ENCODE peak calls at places on chromosome 7, in eight cellular contexts. One of them, this sample, is unnamed.

GRCh38 chr7:24372973-24373372 is 89.0 kb downstream of the NPY start:
- DNase-seq in cardiac muscle cell: no peak
- DNase-seq in CD8-positive, alpha-beta memory T cell: no peak
- DNase-seq in LHCN-M2: no peak
- DNase-seq in DMS53: no peak
- DNase-seq in 8988T: no peak
- DNase-seq in suprapubic skin: no peak
- DNase-seq in naive thymus-derived CD4-positive, alpha-beta T cell: no peak
- DNase-seq in this sample: no peak

GRCh38 chr7:46485481-46486065 is 564.5 kb upstream of the IGFBP3 start:
- DNase-seq in naive thymus-derived CD4-positive, alpha-beta T cell: no peak
- DNase-seq in LHCN-M2: peak
- DNase-seq in cardiac muscle cell: no peak
- DNase-seq in DMS53: no peak
- DNase-seq in CD8-positive, alpha-beta memory T cell: no peak
- DNase-seq in suprapubic skin: no peak
- DNase-seq in 8988T: no peak
- DNase-seq in this sample: no peak

GRCh38 chr7:129828989-129829676 is 123.6 kb downstream of the UBE2H start:
- DNase-seq in cardiac muscle cell: peak
- DNase-seq in suprapubic skin: no peak
- DNase-seq in LHCN-M2: peak
- DNase-seq in 8988T: no peak
- DNase-seq in naive thymus-derived CD4-positive, alpha-beta T cell: no peak
- DNase-seq in CD8-positive, alpha-beta memory T cell: no peak
- DNase-seq in DMS53: peak
- DNase-seq in this sample: peak

GRCh38 chr7:97107192-97107800 is 10.2 kb upstream of the SDHAF3 start:
- DNase-seq in suprapubic skin: no peak
- DNase-seq in cardiac muscle cell: no peak
- DNase-seq in naive thymus-derived CD4-positive, alpha-beta T cell: no peak
- DNase-seq in CD8-positive, alpha-beta memory T cell: no peak
- DNase-seq in DMS53: no peak
- DNase-seq in 8988T: no peak
- DNase-seq in LHCN-M2: peak
- DNase-seq in this sample: no peak

GRCh38 chr7:73707045-73707631 is 12.3 kb downstream of the STX1A start:
- DNase-seq in LHCN-M2: no peak
- DNase-seq in 8988T: no peak
- DNase-seq in suprapubic skin: no peak
- DNase-seq in DMS53: peak
- DNase-seq in cardiac muscle cell: no peak
- DNase-seq in CD8-positive, alpha-beta memory T cell: no peak
- DNase-seq in naive thymus-derived CD4-positive, alpha-beta T cell: no peak
- DNase-seq in this sample: no peak

GRCh38 chr7:73978681-73979563 is 49.1 kb upstream of the ELN start:
- DNase-seq in suprapubic skin: peak
- DNase-seq in cardiac muscle cell: peak
- DNase-seq in naive thymus-derived CD4-positive, alpha-beta T cell: no peak
- DNase-seq in 8988T: peak
- DNase-seq in DMS53: peak
- DNase-seq in LHCN-M2: peak
- DNase-seq in CD8-positive, alpha-beta memory T cell: no peak
- DNase-seq in this sample: no peak

GRCh38 chr7:29606287-29606721 is 42.7 kb downstream of the PRR15 start:
- DNase-seq in LHCN-M2: peak
- DNase-seq in CD8-positive, alpha-beta memory T cell: no peak
- DNase-seq in cardiac muscle cell: peak
- DNase-seq in 8988T: no peak
- DNase-seq in DMS53: peak
- DNase-seq in naive thymus-derived CD4-positive, alpha-beta T cell: no peak
- DNase-seq in suprapubic skin: no peak
- DNase-seq in this sample: no peak

GRCh38 chr7:26648429-26649015 is 215.9 kb downstream of the SKAP2 start:
- DNase-seq in 8988T: no peak
- DNase-seq in cardiac muscle cell: no peak
- DNase-seq in LHCN-M2: peak
- DNase-seq in suprapubic skin: no peak
- DNase-seq in naive thymus-derived CD4-positive, alpha-beta T cell: no peak
- DNase-seq in DMS53: no peak
- DNase-seq in CD8-positive, alpha-beta memory T cell: no peak
- DNase-seq in this sample: no peak

GRCh38 chr7:107694395-107694794 is 33.8 kb downstream of the SLC26A4 start:
- DNase-seq in 8988T: no peak
- DNase-seq in suprapubic skin: no peak
- DNase-seq in naive thymus-derived CD4-positive, alpha-beta T cell: no peak
- DNase-seq in LHCN-M2: peak
- DNase-seq in DMS53: no peak
- DNase-seq in cardiac muscle cell: no peak
- DNase-seq in CD8-positive, alpha-beta memory T cell: no peak
- DNase-seq in this sample: no peak

GRCh38 chr7:139095194-139095659 is 14.3 kb downstream of the ZC3HAV1 start:
- DNase-seq in 8988T: no peak
- DNase-seq in suprapubic skin: no peak
- DNase-seq in DMS53: no peak
- DNase-seq in LHCN-M2: no peak
- DNase-seq in cardiac muscle cell: no peak
- DNase-seq in naive thymus-derived CD4-positive, alpha-beta T cell: peak
- DNase-seq in CD8-positive, alpha-beta memory T cell: peak
- DNase-seq in this sample: no peak

GRCh38 chr7:155358066-155358947 is 60.6 kb downstream of the INSIG1 start:
- DNase-seq in suprapubic skin: peak
- DNase-seq in LHCN-M2: no peak
- DNase-seq in CD8-positive, alpha-beta memory T cell: no peak
- DNase-seq in cardiac muscle cell: no peak
- DNase-seq in DMS53: no peak
- DNase-seq in 8988T: no peak
- DNase-seq in naive thymus-derived CD4-positive, alpha-beta T cell: no peak
- DNase-seq in this sample: no peak

GRCh38 chr7:116438274-116438673 is 61.3 kb upstream of the CAV2 start:
- DNase-seq in suprapubic skin: no peak
- DNase-seq in DMS53: peak
- DNase-seq in LHCN-M2: peak
- DNase-seq in naive thymus-derived CD4-positive, alpha-beta T cell: no peak
- DNase-seq in CD8-positive, alpha-beta memory T cell: no peak
- DNase-seq in 8988T: no peak
- DNase-seq in cardiac muscle cell: no peak
- DNase-seq in this sample: no peak

GRCh38 chr7:11021468-11021867 is 47.8 kb downstream of the PHF14 start:
- DNase-seq in LHCN-M2: peak
- DNase-seq in DMS53: no peak
- DNase-seq in 8988T: no peak
- DNase-seq in suprapubic skin: no peak
- DNase-seq in naive thymus-derived CD4-positive, alpha-beta T cell: no peak
- DNase-seq in CD8-positive, alpha-beta memory T cell: no peak
- DNase-seq in cardiac muscle cell: no peak
- DNase-seq in this sample: no peak

GRCh38 chr7:20323587-20323986 is 7.1 kb upstream of the ITGB8 start:
- DNase-seq in cardiac muscle cell: no peak
- DNase-seq in naive thymus-derived CD4-positive, alpha-beta T cell: no peak
- DNase-seq in DMS53: no peak
- DNase-seq in 8988T: no peak
- DNase-seq in CD8-positive, alpha-beta memory T cell: no peak
- DNase-seq in suprapubic skin: no peak
- DNase-seq in LHCN-M2: no peak
- DNase-seq in this sample: no peak

GRCh38 chr7:490461-491291 is 29.0 kb downstream of the PDGFA start:
- DNase-seq in DMS53: no peak
- DNase-seq in suprapubic skin: peak
- DNase-seq in LHCN-M2: peak
- DNase-seq in cardiac muscle cell: no peak
- DNase-seq in CD8-positive, alpha-beta memory T cell: no peak
- DNase-seq in 8988T: no peak
- DNase-seq in naive thymus-derived CD4-positive, alpha-beta T cell: no peak
- DNase-seq in this sample: no peak

GRCh38 chr7:2143981-2144595 is 88.7 kb downstream of the MAD1L1 start:
- DNase-seq in naive thymus-derived CD4-positive, alpha-beta T cell: no peak
- DNase-seq in DMS53: no peak
- DNase-seq in 8988T: no peak
- DNase-seq in cardiac muscle cell: no peak
- DNase-seq in LHCN-M2: no peak
- DNase-seq in suprapubic skin: no peak
- DNase-seq in CD8-positive, alpha-beta memory T cell: no peak
- DNase-seq in this sample: no peak

GRCh38 chr7:17986826-17987225 is 40.8 kb downstream of the PRPS1L1 start:
- DNase-seq in cardiac muscle cell: no peak
- DNase-seq in naive thymus-derived CD4-positive, alpha-beta T cell: no peak
- DNase-seq in DMS53: no peak
- DNase-seq in CD8-positive, alpha-beta memory T cell: no peak
- DNase-seq in suprapubic skin: no peak
- DNase-seq in LHCN-M2: peak
- DNase-seq in 8988T: no peak
- DNase-seq in this sample: no peak

GRCh38 chr7:93544686-93545085 is 29.8 kb downstream of the CALCR start:
- DNase-seq in CD8-positive, alpha-beta memory T cell: no peak
- DNase-seq in suprapubic skin: no peak
- DNase-seq in cardiac muscle cell: no peak
- DNase-seq in DMS53: peak
- DNase-seq in LHCN-M2: peak
- DNase-seq in 8988T: no peak
- DNase-seq in naive thymus-derived CD4-positive, alpha-beta T cell: no peak
- DNase-seq in this sample: no peak

GRCh38 chr7:18361756-18362155 is 133.8 kb upstream of the HDAC9 start:
- DNase-seq in 8988T: peak
- DNase-seq in LHCN-M2: no peak
- DNase-seq in DMS53: peak
- DNase-seq in naive thymus-derived CD4-positive, alpha-beta T cell: no peak
- DNase-seq in CD8-positive, alpha-beta memory T cell: no peak
- DNase-seq in suprapubic skin: no peak
- DNase-seq in cardiac muscle cell: peak
- DNase-seq in this sample: no peak

GRCh38 chr7:151010307-151011096 is 13.8 kb downstream of the ATG9B start:
- DNase-seq in 8988T: no peak
- DNase-seq in LHCN-M2: no peak
- DNase-seq in CD8-positive, alpha-beta memory T cell: peak
- DNase-seq in DMS53: peak
- DNase-seq in suprapubic skin: no peak
- DNase-seq in cardiac muscle cell: peak
- DNase-seq in naive thymus-derived CD4-positive, alpha-beta T cell: peak
- DNase-seq in this sample: no peak

GRCh38 chr7:17690030-17690429 is 250.3 kb downstream of the SNX13 start:
- DNase-seq in cardiac muscle cell: no peak
- DNase-seq in CD8-positive, alpha-beta memory T cell: no peak
- DNase-seq in suprapubic skin: no peak
- DNase-seq in LHCN-M2: peak
- DNase-seq in naive thymus-derived CD4-positive, alpha-beta T cell: no peak
- DNase-seq in 8988T: no peak
- DNase-seq in DMS53: no peak
- DNase-seq in this sample: peak

GRCh38 chr7:5630670-5631069 is 150.8 kb downstream of the RNF216 start:
- DNase-seq in cardiac muscle cell: no peak
- DNase-seq in suprapubic skin: no peak
- DNase-seq in LHCN-M2: no peak
- DNase-seq in naive thymus-derived CD4-positive, alpha-beta T cell: no peak
- DNase-seq in DMS53: no peak
- DNase-seq in CD8-positive, alpha-beta memory T cell: peak
- DNase-seq in 8988T: no peak
- DNase-seq in this sample: no peak

GRCh38 chr7:144834516-144835165 is 1.2 kb downstream of the TPK1 start:
- DNase-seq in cardiac muscle cell: no peak
- DNase-seq in 8988T: no peak
- DNase-seq in LHCN-M2: no peak
- DNase-seq in DMS53: peak
- DNase-seq in CD8-positive, alpha-beta memory T cell: no peak
- DNase-seq in naive thymus-derived CD4-positive, alpha-beta T cell: no peak
- DNase-seq in suprapubic skin: no peak
- DNase-seq in this sample: peak

GRCh38 chr7:29038463-29038862 is 80.3 kb upstream of the TRIL start:
- DNase-seq in LHCN-M2: peak
- DNase-seq in CD8-positive, alpha-beta memory T cell: no peak
- DNase-seq in 8988T: no peak
- DNase-seq in cardiac muscle cell: no peak
- DNase-seq in naive thymus-derived CD4-positive, alpha-beta T cell: no peak
- DNase-seq in suprapubic skin: no peak
- DNase-seq in DMS53: no peak
- DNase-seq in this sample: no peak

GRCh38 chr7:41333506-41333905 is 369.4 kb downstream of the INHBA start:
- DNase-seq in suprapubic skin: no peak
- DNase-seq in CD8-positive, alpha-beta memory T cell: no peak
- DNase-seq in cardiac muscle cell: no peak
- DNase-seq in LHCN-M2: peak
- DNase-seq in naive thymus-derived CD4-positive, alpha-beta T cell: no peak
- DNase-seq in 8988T: no peak
- DNase-seq in DMS53: no peak
- DNase-seq in this sample: no peak

This sample was measured in SIG-M5.